ENCODE peak calls at places on chromosomes 12 and 14, in eight cellular contexts. One of them, this sample, is unnamed. For H3K9me3, the result is how much of the 10 kb centered on the place peaks cover.

GRCh38 chr12:128381537-128381936 is 114.6 kb downstream of the TMEM132C start:
- DNase-seq in upper lobe of left lung: no peak
- DNase-seq in sigmoid colon: no peak
- DNase-seq in uterus: no peak
- DNase-seq in IMR-90: no peak
- DNase-seq in heart left ventricle: no peak
- DNase-seq in tibial nerve: no peak
- DNase-seq in A549: no peak
- DNase-seq in this sample: no peak

GRCh38 chr14:87133073-87133815 is 859.7 kb downstream of the GALC start:
- DNase-seq in sigmoid colon: no peak
- DNase-seq in heart left ventricle: peak
- DNase-seq in A549: no peak
- DNase-seq in tibial nerve: no peak
- DNase-seq in IMR-90: peak
- DNase-seq in uterus: no peak
- DNase-seq in upper lobe of left lung: no peak
- DNase-seq in this sample: no peak

GRCh38 chr14:56857206-56857605 is 46.9 kb upstream of the OTX2 start:
- DNase-seq in sigmoid colon: no peak
- DNase-seq in upper lobe of left lung: no peak
- DNase-seq in heart left ventricle: no peak
- DNase-seq in uterus: no peak
- DNase-seq in tibial nerve: no peak
- DNase-seq in A549: no peak
- DNase-seq in IMR-90: no peak
- DNase-seq in this sample: no peak

GRCh38 chr14:85590784-85591183 is 60.8 kb downstream of the FLRT2 start:
- DNase-seq in IMR-90: peak
- DNase-seq in A549: no peak
- DNase-seq in tibial nerve: no peak
- DNase-seq in upper lobe of left lung: no peak
- DNase-seq in heart left ventricle: no peak
- DNase-seq in uterus: no peak
- DNase-seq in sigmoid colon: no peak
- DNase-seq in this sample: no peak

GRCh38 chr12:92628476-92628875 is 74.3 kb upstream of the PLEKHG7 start:
- DNase-seq in upper lobe of left lung: no peak
- DNase-seq in A549: no peak
- DNase-seq in IMR-90: peak
- DNase-seq in tibial nerve: no peak
- DNase-seq in uterus: no peak
- DNase-seq in sigmoid colon: no peak
- DNase-seq in heart left ventricle: no peak
- DNase-seq in this sample: no peak

GRCh38 chr12:109678732-109679131 is 34.9 kb upstream of the FAM222A start:
- DNase-seq in IMR-90: no peak
- DNase-seq in heart left ventricle: no peak
- DNase-seq in uterus: no peak
- DNase-seq in upper lobe of left lung: no peak
- DNase-seq in A549: no peak
- DNase-seq in tibial nerve: no peak
- DNase-seq in sigmoid colon: no peak
- DNase-seq in this sample: no peak

GRCh38 chr14:48970995-48971394 is 615.2 kb downstream of the RPS29 start:
- DNase-seq in A549: no peak
- DNase-seq in tibial nerve: no peak
- DNase-seq in upper lobe of left lung: no peak
- DNase-seq in sigmoid colon: no peak
- DNase-seq in uterus: no peak
- DNase-seq in IMR-90: peak
- DNase-seq in heart left ventricle: no peak
- DNase-seq in this sample: no peak

GRCh38 chr12:50174971-50175715 is 8.0 kb upstream of the CERS5 start:
- DNase-seq in IMR-90: peak
- DNase-seq in A549: peak
- DNase-seq in heart left ventricle: no peak
- DNase-seq in sigmoid colon: no peak
- DNase-seq in uterus: no peak
- DNase-seq in tibial nerve: no peak
- DNase-seq in upper lobe of left lung: no peak
- DNase-seq in this sample: no peak

GRCh38 chr14:21494902-21495762 is 16.0 kb downstream of the METTL3 start:
- DNase-seq in IMR-90: peak
- DNase-seq in heart left ventricle: no peak
- DNase-seq in uterus: no peak
- DNase-seq in A549: no peak
- DNase-seq in upper lobe of left lung: no peak
- DNase-seq in tibial nerve: no peak
- DNase-seq in sigmoid colon: no peak
- DNase-seq in this sample: no peak

GRCh38 chr14:65237956-65238355 is 135.6 kb upstream of the MAX start:
- DNase-seq in upper lobe of left lung: no peak
- DNase-seq in tibial nerve: no peak
- DNase-seq in uterus: no peak
- DNase-seq in sigmoid colon: no peak
- DNase-seq in A549: no peak
- DNase-seq in IMR-90: no peak
- DNase-seq in heart left ventricle: no peak
- DNase-seq in this sample: no peak

GRCh38 chr12:113080692-113081091 is 24.2 kb downstream of the DTX1 start:
- DNase-seq in tibial nerve: no peak
- DNase-seq in heart left ventricle: no peak
- DNase-seq in upper lobe of left lung: no peak
- DNase-seq in IMR-90: no peak
- DNase-seq in sigmoid colon: no peak
- DNase-seq in A549: no peak
- DNase-seq in uterus: no peak
- DNase-seq in this sample: no peak

GRCh38 chr12:82149045-82149444 is 209.1 kb downstream of the CCDC59 start:
- DNase-seq in sigmoid colon: no peak
- DNase-seq in upper lobe of left lung: no peak
- DNase-seq in uterus: no peak
- DNase-seq in heart left ventricle: no peak
- DNase-seq in A549: no peak
- DNase-seq in tibial nerve: no peak
- DNase-seq in IMR-90: no peak
- DNase-seq in this sample: no peak

GRCh38 chr12:26056335-26056734 is 68.5 kb downstream of the BHLHE41 start:
- DNase-seq in upper lobe of left lung: peak
- DNase-seq in A549: no peak
- DNase-seq in heart left ventricle: no peak
- DNase-seq in IMR-90: peak
- DNase-seq in uterus: no peak
- DNase-seq in tibial nerve: no peak
- DNase-seq in sigmoid colon: no peak
- DNase-seq in this sample: peak

GRCh38 chr14:103886304-103887169 is 39.2 kb upstream of the PPP1R13B start:
- DNase-seq in sigmoid colon: no peak
- DNase-seq in heart left ventricle: no peak
- DNase-seq in uterus: no peak
- DNase-seq in A549: no peak
- DNase-seq in IMR-90: no peak
- DNase-seq in tibial nerve: no peak
- DNase-seq in upper lobe of left lung: no peak
- DNase-seq in this sample: no peak

GRCh38 chr14:103404920-103405319 is 19.7 kb downstream of the MARK3 start:
- DNase-seq in uterus: no peak
- DNase-seq in tibial nerve: no peak
- DNase-seq in sigmoid colon: no peak
- DNase-seq in A549: no peak
- DNase-seq in IMR-90: no peak
- DNase-seq in heart left ventricle: peak
- DNase-seq in upper lobe of left lung: peak
- DNase-seq in this sample: peak

GRCh38 chr12:116559080-116559329 is 176 bp upstream of the MAP1LC3B2 start:
- DNase-seq in sigmoid colon: no peak
- DNase-seq in uterus: no peak
- DNase-seq in heart left ventricle: no peak
- DNase-seq in A549: no peak
- DNase-seq in tibial nerve: no peak
- DNase-seq in IMR-90: no peak
- DNase-seq in upper lobe of left lung: no peak
- DNase-seq in this sample: no peak

GRCh38 chr14:57823015-57823660 is 42.8 kb downstream of the SLC35F4 start:
- DNase-seq in A549: no peak
- DNase-seq in IMR-90: no peak
- DNase-seq in uterus: no peak
- DNase-seq in sigmoid colon: no peak
- DNase-seq in tibial nerve: no peak
- DNase-seq in heart left ventricle: no peak
- DNase-seq in upper lobe of left lung: no peak
- DNase-seq in this sample: no peak

GRCh38 chr12:132570635-132571034 is 39.7 kb downstream of the LRCOL1 start:
- DNase-seq in sigmoid colon: no peak
- DNase-seq in heart left ventricle: no peak
- DNase-seq in IMR-90: no peak
- DNase-seq in tibial nerve: no peak
- DNase-seq in upper lobe of left lung: no peak
- DNase-seq in A549: no peak
- DNase-seq in uterus: no peak
- DNase-seq in this sample: no peak

GRCh38 chr12:108667349-108667748 is 33.7 kb upstream of the SELPLG start:
- DNase-seq in heart left ventricle: no peak
- DNase-seq in tibial nerve: no peak
- DNase-seq in uterus: no peak
- DNase-seq in IMR-90: no peak
- DNase-seq in A549: no peak
- DNase-seq in sigmoid colon: no peak
- DNase-seq in upper lobe of left lung: no peak
- DNase-seq in this sample: no peak

GRCh38 chr12:110639336-110640178 is 25.6 kb downstream of the TCTN1 start:
- DNase-seq in uterus: no peak
- DNase-seq in heart left ventricle: no peak
- DNase-seq in upper lobe of left lung: no peak
- DNase-seq in IMR-90: peak
- DNase-seq in tibial nerve: no peak
- DNase-seq in sigmoid colon: no peak
- DNase-seq in A549: no peak
- DNase-seq in this sample: no peak

GRCh38 chr14:69536976-69537375 is 37.7 kb downstream of the CCDC177 start:
- DNase-seq in sigmoid colon: no peak
- DNase-seq in A549: no peak
- DNase-seq in uterus: no peak
- DNase-seq in heart left ventricle: no peak
- DNase-seq in tibial nerve: no peak
- DNase-seq in IMR-90: no peak
- DNase-seq in upper lobe of left lung: no peak
- DNase-seq in this sample: no peak

GRCh38 chr14:21098134-21098891 is at the start of gene ZNF219:
- DNase-seq in upper lobe of left lung: peak
- DNase-seq in tibial nerve: no peak
- DNase-seq in heart left ventricle: peak
- DNase-seq in IMR-90: peak
- DNase-seq in A549: peak
- DNase-seq in sigmoid colon: peak
- DNase-seq in uterus: peak
- DNase-seq in this sample: peak

GRCh38 chr14:31024577-31025334 is 693 bp upstream of the AP4S1 start:
- DNase-seq in heart left ventricle: no peak
- DNase-seq in IMR-90: peak
- DNase-seq in sigmoid colon: no peak
- DNase-seq in A549: no peak
- DNase-seq in upper lobe of left lung: no peak
- DNase-seq in uterus: no peak
- DNase-seq in tibial nerve: no peak
- DNase-seq in this sample: no peak

GRCh38 chr14:106055257-106055656 is 528.9 kb downstream of the TMEM121 start:
- DNase-seq in uterus: no peak
- DNase-seq in IMR-90: no peak
- DNase-seq in upper lobe of left lung: no peak
- DNase-seq in tibial nerve: no peak
- DNase-seq in sigmoid colon: no peak
- DNase-seq in heart left ventricle: no peak
- DNase-seq in A549: no peak
- DNase-seq in this sample: no peak
- H3K9me3 ChIP-seq in uterus: under half
- H3K9me3 ChIP-seq in IMR-90: under half
- H3K9me3 ChIP-seq in upper lobe of left lung: under half
- H3K9me3 ChIP-seq in tibial nerve: under half
- H3K9me3 ChIP-seq in sigmoid colon: under half
- H3K9me3 ChIP-seq in heart left ventricle: under half
- H3K9me3 ChIP-seq in A549: under half
- H3K9me3 ChIP-seq in this sample: under half

GRCh38 chr12:32106517-32107366 is at the start of gene BICD1:
- DNase-seq in heart left ventricle: peak
- DNase-seq in tibial nerve: peak
- DNase-seq in upper lobe of left lung: peak
- DNase-seq in A549: peak
- DNase-seq in IMR-90: peak
- DNase-seq in uterus: peak
- DNase-seq in sigmoid colon: peak
- DNase-seq in this sample: peak
- TF ChIP-seq POLR2A in heart left ventricle: no peak
- TF ChIP-seq POLR2A in tibial nerve: peak
- TF ChIP-seq POLR2A in upper lobe of left lung: no peak
- TF ChIP-seq POLR2A in A549: peak
- TF ChIP-seq POLR2A in IMR-90: peak
- TF ChIP-seq POLR2A in uterus: peak
- TF ChIP-seq POLR2A in sigmoid colon: peak
- TF ChIP-seq POLR2A in this sample: peak

DNA sequence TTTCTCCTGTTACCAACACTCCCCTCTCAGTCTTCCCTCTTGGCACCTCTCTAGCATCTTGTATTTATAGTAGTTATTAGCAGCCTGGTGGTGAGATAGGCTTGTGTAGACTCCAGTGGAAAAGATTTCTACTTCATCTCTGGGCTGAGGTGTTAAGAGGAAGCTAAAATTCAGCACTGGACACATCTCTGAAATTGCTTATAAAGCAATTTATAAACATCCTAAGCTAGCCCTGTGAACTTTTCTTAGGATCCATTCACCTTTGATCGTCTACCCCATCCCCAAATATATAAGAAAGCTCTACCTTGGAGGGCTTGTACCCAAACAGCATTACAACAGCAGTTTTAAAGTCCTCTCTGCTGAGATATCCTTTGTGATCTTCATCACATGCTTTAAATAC is 928 bp downstream of the EFCAB11 start:
- DNase-seq in heart left ventricle: no peak
- DNase-seq in IMR-90: no peak
- DNase-seq in uterus: no peak
- DNase-seq in tibial nerve: no peak
- DNase-seq in sigmoid colon: no peak
- DNase-seq in upper lobe of left lung: no peak
- DNase-seq in A549: no peak
- DNase-seq in this sample: no peak
- H3K27ac ChIP-seq in heart left ventricle: no peak
- H3K27ac ChIP-seq in IMR-90: no peak
- H3K27ac ChIP-seq in uterus: no peak
- H3K27ac ChIP-seq in tibial nerve: no peak
- H3K27ac ChIP-seq in sigmoid colon: no peak
- H3K27ac ChIP-seq in upper lobe of left lung: no peak
- H3K27ac ChIP-seq in A549: no peak
- H3K27ac ChIP-seq in this sample: no peak

GRCh38 chr14:26123459-26123858 is 474.4 kb downstream of the NOVA1 start:
- DNase-seq in heart left ventricle: no peak
- DNase-seq in tibial nerve: no peak
- DNase-seq in upper lobe of left lung: no peak
- DNase-seq in IMR-90: no peak
- DNase-seq in sigmoid colon: no peak
- DNase-seq in uterus: no peak
- DNase-seq in A549: no peak
- DNase-seq in this sample: no peak
- H3K9me3 ChIP-seq in heart left ventricle: under half
- H3K9me3 ChIP-seq in tibial nerve: under half
- H3K9me3 ChIP-seq in upper lobe of left lung: under half
- H3K9me3 ChIP-seq in IMR-90: under half
- H3K9me3 ChIP-seq in sigmoid colon: under half
- H3K9me3 ChIP-seq in uterus: under half
- H3K9me3 ChIP-seq in A549: under half
- H3K9me3 ChIP-seq in this sample: under half

GRCh38 chr12:71509705-71510104 is 70.1 kb downstream of the LGR5 start:
- DNase-seq in A549: no peak
- DNase-seq in sigmoid colon: no peak
- DNase-seq in upper lobe of left lung: no peak
- DNase-seq in uterus: no peak
- DNase-seq in tibial nerve: no peak
- DNase-seq in heart left ventricle: no peak
- DNase-seq in IMR-90: no peak
- DNase-seq in this sample: no peak
- TF ChIP-seq POLR2A in A549: no peak
- TF ChIP-seq POLR2A in sigmoid colon: no peak
- TF ChIP-seq POLR2A in upper lobe of left lung: no peak
- TF ChIP-seq POLR2A in uterus: no peak
- TF ChIP-seq POLR2A in tibial nerve: no peak
- TF ChIP-seq POLR2A in heart left ventricle: no peak
- TF ChIP-seq POLR2A in IMR-90: no peak
- TF ChIP-seq POLR2A in this sample: no peak